ENCODE peak calls at places on chromosome 14, in six cellular contexts. U is tibial artery, T is fibroblast of lung, E is left ventricle myocardium inferior, Z is uterus, W is thoracic aorta. R is an unnamed sample.

GRCh38 chr14:44712095-44712822 is 205.2 kb upstream of the FSCB start:
- DNase-seq in T (no peak), E (no peak), U (no peak), Z (no peak), W (no peak), R (no peak)

GRCh38 chr14:88551936-88552565 is 2.8 kb downstream of the PTPN21 start:
- DNase-seq in T (peak), U (no peak), E (no peak), Z (no peak), W (no peak), R (no peak)

GRCh38 chr14:69392481-69392880 is 5.6 kb downstream of the ERH start:
- DNase-seq in U (no peak), Z (no peak), E (no peak), W (no peak), T (no peak), R (no peak)

GRCh38 chr14:33570717-33571058 is 380.2 kb downstream of the EGLN3 start:
- DNase-seq in U (no peak), Z (no peak), E (no peak), W (no peak), T (no peak), R (no peak)

GRCh38 chr14:100417466-100417865 is 94.3 kb downstream of the SLC25A47 start:
- DNase-seq in W (no peak), Z (no peak), U (no peak), E (no peak), T (peak), R (peak)

GRCh38 chr14:84225243-84225642 is 1304.7 kb upstream of the FLRT2 start:
- DNase-seq in Z (no peak), W (no peak), E (peak), U (no peak), T (no peak), R (no peak)

GRCh38 chr14:23588884-23589598 is 10.5 kb upstream of the JPH4 start:
- DNase-seq in E (peak), Z (peak), U (peak), W (peak), T (peak), R (peak)

GRCh38 chr14:89625988-89626806 is 209.2 kb upstream of the FOXN3 start:
- DNase-seq in E (no peak), T (no peak), Z (no peak), U (no peak), W (no peak), R (no peak)

GRCh38 chr14:44180975-44181374 is 326.1 kb downstream of the FSCB start:
- DNase-seq in T (no peak), U (no peak), Z (no peak), E (no peak), W (no peak), R (no peak)

GRCh38 chr14:65472189-65472588 is 59.7 kb downstream of the FUT8 start:
- DNase-seq in E (no peak), Z (no peak), T (no peak), W (no peak), U (no peak), R (no peak)

GRCh38 chr14:101294136-101294535 is 267.2 kb upstream of the DIO3 start:
- DNase-seq in E (no peak), Z (no peak), T (no peak), U (no peak), W (no peak), R (no peak)

GRCh38 chr14:74955229-74955999 is at the start of gene PGF:
- DNase-seq in E (peak), Z (peak), T (peak), W (no peak), U (peak), R (no peak)

GRCh38 chr14:74954232-74954946 is 1.0 kb downstream of the PGF start:
- DNase-seq in Z (no peak), E (no peak), U (no peak), T (no peak), W (no peak), R (no peak)

GRCh38 chr14:74956280-74957072 is 1.1 kb upstream of the PGF start:
- DNase-seq in Z (no peak), T (no peak), U (no peak), E (no peak), W (no peak), R (no peak)

GRCh38 chr14:74954947-74955228 is 509 bp downstream of the PGF start:
- DNase-seq in T (no peak), Z (no peak), W (no peak), E (no peak), U (no peak), R (no peak)

GRCh38 chr14:74956000-74956279 is 543 bp upstream of the PGF start:
- DNase-seq in E (no peak), U (no peak), W (no peak), Z (no peak), T (no peak), R (no peak)
- H3K4me3 ChIP-seq in E (peak), U (peak), W (peak), Z (no peak), T (no peak), R (no peak)

DNA sequence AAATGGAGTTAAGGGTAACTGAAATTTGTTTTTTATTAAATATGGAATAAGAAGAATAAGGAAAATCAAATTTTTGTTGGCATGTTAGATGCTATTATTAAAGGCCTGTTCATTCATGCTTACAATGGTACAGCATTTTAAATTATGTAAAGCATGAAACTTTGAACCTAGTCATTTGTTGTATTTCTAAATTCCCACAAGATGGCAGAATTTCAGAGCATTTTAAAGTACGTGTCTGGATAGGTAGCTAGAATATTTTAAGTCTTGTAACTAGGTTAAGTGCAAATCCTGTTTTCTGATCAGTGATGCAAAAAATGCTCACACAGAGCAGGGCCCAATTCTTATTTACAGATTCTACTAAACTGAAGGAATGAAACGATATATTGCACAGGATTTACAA is 585.6 kb upstream of the MIS18BP1 start:
- DNase-seq in E (no peak), Z (no peak), U (no peak), T (no peak), W (no peak), R (no peak)
- TF ChIP-seq CTCF in E (no peak), Z (no peak), U (no peak), T (no peak), W (no peak), R (peak)

DNA sequence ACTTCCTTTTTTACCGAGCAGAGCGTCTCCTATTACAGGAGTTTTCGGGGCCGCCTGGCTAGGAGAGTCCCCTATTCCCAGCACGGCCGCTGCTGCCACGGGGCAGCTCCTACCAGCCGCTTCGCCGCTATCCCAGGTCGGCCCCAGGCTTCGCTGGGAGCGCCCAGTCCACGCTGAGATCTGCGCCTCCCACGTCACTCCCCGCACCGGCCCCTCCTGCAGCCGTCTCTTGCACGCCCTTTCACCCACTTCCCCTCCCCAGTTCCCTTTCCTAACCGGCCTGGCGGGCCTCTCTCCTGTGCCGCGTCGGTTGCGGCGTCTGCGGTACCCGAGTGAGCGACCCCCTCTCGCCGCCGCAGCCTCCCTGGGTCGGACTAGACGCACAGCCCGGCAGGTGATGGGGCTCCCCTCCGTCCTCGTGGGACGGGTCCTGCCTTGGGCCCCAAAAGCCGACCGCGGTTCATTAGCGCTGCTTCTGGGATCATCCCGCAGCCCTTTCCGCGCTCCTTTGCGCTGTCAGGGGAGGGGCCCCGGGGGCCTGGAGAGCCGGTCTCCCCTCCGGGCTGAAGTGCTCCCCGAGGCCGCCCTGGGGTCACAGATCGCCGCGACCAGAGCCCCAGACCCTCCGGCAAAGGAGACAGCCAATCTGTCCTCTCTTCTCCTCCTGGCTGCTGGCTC is 1318.4 kb downstream of the TMEM121 start:
- DNase-seq in W (no peak), E (peak), T (no peak), Z (peak), U (peak), R (no peak)
- H3K4me3 ChIP-seq in W (peak), E (peak), T (no peak), Z (peak), U (peak), R (peak)

DNA sequence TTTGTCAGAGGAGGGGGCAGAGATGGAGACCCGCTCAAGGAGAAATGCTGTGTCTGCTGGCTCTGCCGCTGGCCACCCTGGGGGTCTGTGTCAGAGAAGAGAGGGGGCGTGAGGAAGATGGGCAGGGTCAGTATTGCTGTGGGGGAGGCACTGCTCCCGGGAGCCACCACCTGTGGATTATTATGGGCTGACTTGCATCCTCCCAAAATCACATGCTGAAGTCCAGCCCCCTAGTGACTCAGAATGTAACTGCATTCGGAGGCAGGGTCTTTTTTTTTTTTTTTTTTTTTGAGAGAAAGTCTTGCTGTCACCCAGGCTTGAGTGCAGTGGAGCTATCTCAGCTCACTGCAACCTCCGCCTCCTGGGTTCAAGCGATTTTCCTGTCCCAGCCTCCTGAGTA is 12.3 kb downstream of the ABCD4 start:
- DNase-seq in U (no peak), Z (no peak), W (no peak), T (peak), E (no peak), R (no peak)
- TF ChIP-seq CTCF in U (no peak), Z (no peak), W (peak), T (peak), E (peak), R (peak)

GRCh38 chr14:50790568-50790967 is 40.4 kb downstream of the NIN start:
- DNase-seq in T (peak), W (no peak), U (no peak), E (no peak), Z (no peak), R (no peak)

GRCh38 chr14:50784683-50785505 is 46.1 kb downstream of the NIN start:
- DNase-seq in W (no peak), T (no peak), E (no peak), Z (no peak), U (no peak), R (no peak)

GRCh38 chr14:50786821-50787464 is 44.0 kb downstream of the NIN start:
- DNase-seq in Z (no peak), W (no peak), E (no peak), T (no peak), U (no peak), R (no peak)

GRCh38 chr14:50783542-50783941 is 47.4 kb downstream of the NIN start:
- DNase-seq in T (no peak), E (no peak), Z (no peak), U (no peak), W (no peak), R (no peak)

DNA sequence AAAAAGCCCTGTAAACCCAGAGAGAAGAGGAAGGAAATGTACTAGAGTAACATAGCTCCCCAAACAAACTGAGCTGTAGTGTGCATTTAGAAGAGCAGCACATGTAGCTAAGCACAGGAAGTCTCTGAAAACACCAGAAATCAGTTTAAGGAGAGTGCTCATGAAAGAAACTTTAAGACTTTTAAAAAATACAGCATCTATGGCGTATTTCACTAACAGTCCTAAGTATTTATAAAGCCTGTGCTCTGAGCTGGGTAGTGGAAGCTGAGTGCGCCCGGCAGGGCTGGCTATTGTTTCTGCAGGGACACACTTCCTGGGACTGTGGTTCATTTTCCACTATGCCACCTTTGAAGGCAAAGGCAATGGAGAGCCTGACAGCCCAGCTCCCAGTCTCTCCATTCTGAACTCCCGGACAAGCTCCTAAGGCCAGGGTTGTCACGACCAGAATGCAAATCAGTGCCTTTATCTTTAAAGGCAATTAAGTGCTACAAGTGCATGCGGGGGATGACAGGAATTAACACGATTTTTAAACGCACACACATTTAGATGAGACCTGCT is 45.4 kb downstream of the NIN start:
- DNase-seq in W (no peak), E (no peak), U (no peak), T (no peak), Z (no peak), R (no peak)
- H3K4me3 ChIP-seq in W (no peak), E (peak), U (no peak), T (no peak), Z (no peak), R (no peak)

DNA sequence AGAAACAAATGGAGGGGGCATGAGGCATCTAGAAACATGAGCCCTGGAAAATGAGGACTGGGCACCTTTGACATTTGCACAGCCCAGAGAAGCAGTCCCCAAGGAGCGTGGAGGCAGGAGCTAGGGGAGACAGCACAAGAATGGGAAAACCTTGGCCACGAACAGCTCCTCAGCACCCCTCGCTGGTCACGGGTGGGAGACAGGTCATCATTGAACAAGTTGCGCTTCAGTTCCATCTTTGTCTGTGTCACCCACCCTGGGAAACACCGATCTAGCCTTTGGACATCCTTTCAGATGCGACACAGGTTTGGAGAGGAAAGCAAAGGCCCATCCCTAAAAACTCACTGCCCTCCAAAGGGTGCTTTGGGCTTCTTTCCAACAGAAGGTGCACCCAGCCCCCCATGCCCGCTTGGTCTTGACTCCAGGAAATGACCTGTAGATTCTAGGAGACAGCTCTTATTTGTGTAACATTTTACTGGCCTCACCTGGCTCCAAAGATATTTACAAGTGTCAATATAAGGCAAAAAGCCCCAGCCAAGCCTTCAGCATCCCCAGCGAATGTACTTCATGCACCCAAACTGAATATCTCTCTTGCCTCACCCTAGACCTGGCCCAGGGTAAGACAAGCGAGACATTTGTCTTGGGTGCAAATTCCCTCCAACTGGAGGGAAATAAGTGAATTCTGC is 28.8 kb upstream of the CLMN start:
- DNase-seq in T (no peak), Z (no peak), E (no peak), W (no peak), U (no peak), R (no peak)
- TF ChIP-seq CTCF in T (no peak), Z (no peak), E (no peak), W (no peak), U (no peak), R (no peak)